ENCODE peak calls at places on chromosomes 16 and 17, in nine cellular contexts. One of them, this sample, is unnamed.

GRCh38 chr17:64315032-64315490 is 52.0 kb upstream of the TEX2 start:
- DNase-seq in kidney: peak
- DNase-seq in endothelial cell: no peak
- DNase-seq in body of pancreas: peak
- DNase-seq in AG09309: no peak
- DNase-seq in lung: peak
- DNase-seq in vagina: no peak
- DNase-seq in prostate gland: peak
- DNase-seq in WTC11: no peak
- DNase-seq in this sample: no peak

GRCh38 chr16:533391-534088 is 6.0 kb downstream of the CAPN15 start:
- DNase-seq in kidney: no peak
- DNase-seq in endothelial cell: no peak
- DNase-seq in body of pancreas: peak
- DNase-seq in AG09309: no peak
- DNase-seq in lung: no peak
- DNase-seq in vagina: no peak
- DNase-seq in prostate gland: no peak
- DNase-seq in WTC11: peak
- DNase-seq in this sample: no peak

GRCh38 chr17:16491131-16491702 is 776 bp downstream of the LRRC75A start:
- DNase-seq in kidney: no peak
- DNase-seq in endothelial cell: no peak
- DNase-seq in body of pancreas: peak
- DNase-seq in AG09309: no peak
- DNase-seq in lung: no peak
- DNase-seq in vagina: no peak
- DNase-seq in prostate gland: no peak
- DNase-seq in WTC11: peak
- DNase-seq in this sample: no peak

GRCh38 chr16:15644306-15644961 is 1.5 kb upstream of the MARF1 start:
- DNase-seq in kidney: no peak
- DNase-seq in endothelial cell: no peak
- DNase-seq in body of pancreas: no peak
- DNase-seq in AG09309: peak
- DNase-seq in lung: no peak
- DNase-seq in vagina: no peak
- DNase-seq in prostate gland: peak
- DNase-seq in WTC11: no peak
- DNase-seq in this sample: no peak

GRCh38 chr16:1556254-1556653 is 22.8 kb downstream of the TMEM204 start:
- DNase-seq in kidney: peak
- DNase-seq in endothelial cell: no peak
- DNase-seq in body of pancreas: no peak
- DNase-seq in AG09309: no peak
- DNase-seq in lung: no peak
- DNase-seq in vagina: no peak
- DNase-seq in prostate gland: peak
- DNase-seq in WTC11: no peak
- DNase-seq in this sample: no peak

GRCh38 chr17:7034955-7035590 is 742 bp upstream of the SLC16A13 start:
- DNase-seq in kidney: no peak
- DNase-seq in endothelial cell: no peak
- DNase-seq in body of pancreas: no peak
- DNase-seq in AG09309: no peak
- DNase-seq in lung: no peak
- DNase-seq in vagina: no peak
- DNase-seq in prostate gland: no peak
- DNase-seq in WTC11: no peak
- DNase-seq in this sample: no peak

GRCh38 chr16:86664518-86665318 is 86.4 kb downstream of the FOXL1 start:
- DNase-seq in kidney: no peak
- DNase-seq in endothelial cell: no peak
- DNase-seq in body of pancreas: no peak
- DNase-seq in AG09309: peak
- DNase-seq in lung: no peak
- DNase-seq in vagina: no peak
- DNase-seq in prostate gland: no peak
- DNase-seq in WTC11: no peak
- DNase-seq in this sample: peak

GRCh38 chr16:88703486-88704309 is 2.5 kb downstream of the RNF166 start:
- DNase-seq in kidney: no peak
- DNase-seq in endothelial cell: no peak
- DNase-seq in body of pancreas: no peak
- DNase-seq in AG09309: no peak
- DNase-seq in lung: peak
- DNase-seq in vagina: no peak
- DNase-seq in prostate gland: no peak
- DNase-seq in WTC11: no peak
- DNase-seq in this sample: no peak

GRCh38 chr17:7281953-7282751 is 634 bp downstream of the SLC2A4 start:
- DNase-seq in kidney: peak
- DNase-seq in endothelial cell: peak
- DNase-seq in body of pancreas: peak
- DNase-seq in AG09309: no peak
- DNase-seq in lung: no peak
- DNase-seq in vagina: no peak
- DNase-seq in prostate gland: no peak
- DNase-seq in WTC11: peak
- DNase-seq in this sample: no peak

GRCh38 chr16:28935333-28935732 is 3.6 kb downstream of the CD19 start:
- DNase-seq in kidney: no peak
- DNase-seq in endothelial cell: no peak
- DNase-seq in body of pancreas: no peak
- DNase-seq in AG09309: no peak
- DNase-seq in lung: no peak
- DNase-seq in vagina: no peak
- DNase-seq in prostate gland: no peak
- DNase-seq in WTC11: no peak
- DNase-seq in this sample: no peak

GRCh38 chr17:71412803-71413202 is 708.0 kb upstream of the SOX9 start:
- DNase-seq in kidney: no peak
- DNase-seq in endothelial cell: no peak
- DNase-seq in body of pancreas: no peak
- DNase-seq in AG09309: peak
- DNase-seq in lung: no peak
- DNase-seq in vagina: no peak
- DNase-seq in prostate gland: no peak
- DNase-seq in WTC11: no peak
- DNase-seq in this sample: peak

GRCh38 chr17:10844667-10845387 is 6.9 kb upstream of the PIRT start:
- DNase-seq in kidney: peak
- DNase-seq in endothelial cell: peak
- DNase-seq in body of pancreas: peak
- DNase-seq in AG09309: peak
- DNase-seq in lung: peak
- DNase-seq in vagina: no peak
- DNase-seq in prostate gland: peak
- DNase-seq in WTC11: peak
- DNase-seq in this sample: peak

GRCh38 chr17:49579522-49579921 is 3.9 kb downstream of the NXPH3 start:
- DNase-seq in kidney: no peak
- DNase-seq in endothelial cell: no peak
- DNase-seq in body of pancreas: no peak
- DNase-seq in AG09309: no peak
- DNase-seq in lung: no peak
- DNase-seq in vagina: no peak
- DNase-seq in prostate gland: no peak
- DNase-seq in WTC11: no peak
- DNase-seq in this sample: no peak

GRCh38 chr17:17947966-17948365 is 24.2 kb downstream of the TOM1L2 start:
- DNase-seq in kidney: no peak
- DNase-seq in endothelial cell: no peak
- DNase-seq in body of pancreas: no peak
- DNase-seq in AG09309: no peak
- DNase-seq in lung: no peak
- DNase-seq in vagina: no peak
- DNase-seq in prostate gland: no peak
- DNase-seq in WTC11: no peak
- DNase-seq in this sample: no peak

GRCh38 chr16:57906385-57907316 is 64.3 kb downstream of the CNGB1 start:
- DNase-seq in kidney: peak
- DNase-seq in endothelial cell: peak
- DNase-seq in body of pancreas: no peak
- DNase-seq in AG09309: no peak
- DNase-seq in lung: no peak
- DNase-seq in vagina: no peak
- DNase-seq in prostate gland: no peak
- DNase-seq in WTC11: peak
- DNase-seq in this sample: no peak

GRCh38 chr16:81004646-81005353 is 1.9 kb downstream of the CMC2 start:
- DNase-seq in kidney: no peak
- DNase-seq in endothelial cell: peak
- DNase-seq in body of pancreas: no peak
- DNase-seq in AG09309: peak
- DNase-seq in lung: no peak
- DNase-seq in vagina: no peak
- DNase-seq in prostate gland: peak
- DNase-seq in WTC11: no peak
- DNase-seq in this sample: peak

GRCh38 chr17:70033165-70033564 is 41.9 kb upstream of the KCNJ16 start:
- DNase-seq in kidney: no peak
- DNase-seq in endothelial cell: no peak
- DNase-seq in body of pancreas: no peak
- DNase-seq in AG09309: no peak
- DNase-seq in lung: no peak
- DNase-seq in vagina: no peak
- DNase-seq in prostate gland: no peak
- DNase-seq in WTC11: no peak
- DNase-seq in this sample: no peak

GRCh38 chr17:39186481-39187002 is 10.9 kb downstream of the CACNB1 start:
- DNase-seq in kidney: no peak
- DNase-seq in endothelial cell: no peak
- DNase-seq in body of pancreas: no peak
- DNase-seq in AG09309: no peak
- DNase-seq in lung: no peak
- DNase-seq in vagina: no peak
- DNase-seq in prostate gland: no peak
- DNase-seq in WTC11: no peak
- DNase-seq in this sample: no peak

GRCh38 chr17:82950525-82951102 is 110.8 kb upstream of the ZNF750 start:
- DNase-seq in kidney: peak
- DNase-seq in endothelial cell: no peak
- DNase-seq in body of pancreas: peak
- DNase-seq in AG09309: no peak
- DNase-seq in lung: no peak
- DNase-seq in vagina: no peak
- DNase-seq in prostate gland: no peak
- DNase-seq in WTC11: no peak
- DNase-seq in this sample: no peak

GRCh38 chr17:67378444-67379250 is 1.6 kb downstream of the PITPNC1 start:
- DNase-seq in kidney: peak
- DNase-seq in endothelial cell: peak
- DNase-seq in body of pancreas: peak
- DNase-seq in AG09309: no peak
- DNase-seq in lung: peak
- DNase-seq in vagina: no peak
- DNase-seq in prostate gland: peak
- DNase-seq in WTC11: peak
- DNase-seq in this sample: peak
- TF ChIP-seq CTCF in kidney: peak
- TF ChIP-seq CTCF in endothelial cell: peak
- TF ChIP-seq CTCF in body of pancreas: peak
- TF ChIP-seq CTCF in AG09309: peak
- TF ChIP-seq CTCF in lung: peak
- TF ChIP-seq CTCF in vagina: peak
- TF ChIP-seq CTCF in prostate gland: peak
- TF ChIP-seq CTCF in WTC11: peak
- TF ChIP-seq CTCF in this sample: peak

DNA sequence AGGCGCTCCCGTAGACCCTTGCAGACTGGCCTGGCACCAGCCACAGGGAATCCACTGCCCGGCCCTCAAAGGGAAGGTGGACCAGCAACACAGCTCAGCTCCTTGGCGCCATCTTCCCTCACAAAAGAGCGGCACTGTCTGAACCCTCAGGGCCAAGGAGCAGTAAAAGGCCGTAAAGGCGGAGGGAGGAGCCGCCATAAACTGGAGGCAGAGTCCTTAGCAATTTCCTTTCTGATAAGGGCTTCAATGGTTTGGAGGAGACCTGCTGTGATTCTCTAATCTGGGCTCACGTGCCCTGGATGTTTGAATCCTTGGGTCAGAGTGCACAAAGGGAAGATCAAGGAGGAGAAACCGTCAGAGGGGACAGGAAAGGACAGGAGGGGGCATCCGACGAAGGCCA is 15.5 kb upstream of the AXIN2 start:
- DNase-seq in kidney: no peak
- DNase-seq in endothelial cell: no peak
- DNase-seq in body of pancreas: no peak
- DNase-seq in AG09309: no peak
- DNase-seq in lung: no peak
- DNase-seq in vagina: no peak
- DNase-seq in prostate gland: no peak
- DNase-seq in WTC11: peak
- DNase-seq in this sample: no peak
- TF ChIP-seq CTCF in kidney: no peak
- TF ChIP-seq CTCF in endothelial cell: no peak
- TF ChIP-seq CTCF in body of pancreas: no peak
- TF ChIP-seq CTCF in AG09309: no peak
- TF ChIP-seq CTCF in lung: no peak
- TF ChIP-seq CTCF in vagina: no peak
- TF ChIP-seq CTCF in prostate gland: no peak
- TF ChIP-seq CTCF in WTC11: no peak
- TF ChIP-seq CTCF in this sample: no peak

GRCh38 chr17:59899099-59899498 is 6.2 kb downstream of the RPS6KB1 start:
- DNase-seq in kidney: no peak
- DNase-seq in endothelial cell: no peak
- DNase-seq in body of pancreas: no peak
- DNase-seq in AG09309: no peak
- DNase-seq in lung: no peak
- DNase-seq in vagina: no peak
- DNase-seq in prostate gland: no peak
- DNase-seq in WTC11: no peak
- DNase-seq in this sample: no peak
- TF ChIP-seq CTCF in kidney: no peak
- TF ChIP-seq CTCF in endothelial cell: no peak
- TF ChIP-seq CTCF in body of pancreas: peak
- TF ChIP-seq CTCF in AG09309: no peak
- TF ChIP-seq CTCF in lung: no peak
- TF ChIP-seq CTCF in vagina: no peak
- TF ChIP-seq CTCF in prostate gland: no peak
- TF ChIP-seq CTCF in WTC11: no peak
- TF ChIP-seq CTCF in this sample: no peak

DNA sequence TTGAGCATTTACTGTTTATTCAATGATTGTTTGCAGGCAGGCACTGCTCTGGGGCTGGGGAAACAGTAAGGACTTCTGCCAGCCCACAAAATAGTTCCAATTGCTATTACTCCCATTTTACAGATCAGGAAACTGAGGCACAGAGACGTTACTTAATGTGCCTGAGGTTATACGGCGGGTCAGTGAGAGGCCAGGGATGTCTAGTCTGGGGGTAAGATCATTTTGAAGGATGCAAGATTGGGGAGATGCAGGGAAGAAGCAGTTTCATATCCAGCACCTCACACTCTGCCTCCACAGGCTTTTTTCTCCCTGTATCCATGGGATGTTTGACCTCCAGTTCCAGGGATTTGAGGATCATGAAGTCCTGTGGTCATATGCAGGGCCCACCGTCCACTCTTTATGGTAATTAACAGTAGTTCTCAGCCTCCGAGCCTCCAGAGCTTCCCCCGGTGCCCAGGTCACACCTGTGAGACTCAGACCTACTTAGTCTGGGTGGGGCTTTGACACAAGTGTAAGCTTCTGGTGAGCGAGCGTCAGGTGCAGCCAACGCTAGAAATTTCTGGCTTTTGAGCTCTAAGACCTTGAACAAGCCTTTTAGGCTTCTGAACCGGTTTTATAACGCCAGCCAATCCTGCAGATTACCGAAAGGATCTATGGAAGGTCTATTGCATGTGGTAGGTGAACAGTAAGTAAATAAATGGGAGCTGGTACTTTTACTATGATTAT is 46.7 kb downstream of the ABAT start:
- DNase-seq in kidney: no peak
- DNase-seq in endothelial cell: no peak
- DNase-seq in body of pancreas: peak
- DNase-seq in AG09309: no peak
- DNase-seq in lung: no peak
- DNase-seq in vagina: no peak
- DNase-seq in prostate gland: no peak
- DNase-seq in WTC11: no peak
- DNase-seq in this sample: no peak
- TF ChIP-seq CTCF in kidney: no peak
- TF ChIP-seq CTCF in endothelial cell: no peak
- TF ChIP-seq CTCF in body of pancreas: no peak
- TF ChIP-seq CTCF in AG09309: no peak
- TF ChIP-seq CTCF in lung: no peak
- TF ChIP-seq CTCF in vagina: no peak
- TF ChIP-seq CTCF in prostate gland: no peak
- TF ChIP-seq CTCF in WTC11: no peak
- TF ChIP-seq CTCF in this sample: no peak

This sample was measured in AG04450.